ENCODE peak calls at places on chromosomes 3 and 15, in six cellular contexts. J, F, X, P, S and E are unnamed samples. For H3F3A, the result is how much of the 10 kb centered on the place peaks cover.

GRCh38 chr15:23565395-23566069 is at the start of gene MKRN3:
- DNase-seq in J (peak), F (no peak), X (peak), P (no peak), S (no peak), E (peak)

GRCh38 chr15:78930577-78931388 is 14.1 kb downstream of the CTSH start:
- DNase-seq in J (peak), F (no peak), X (peak), P (no peak), S (peak), E (no peak)

GRCh38 chr15:27480141-27480530 is 509.2 kb downstream of the GABRG3 start:
- DNase-seq in J (no peak), F (no peak), X (no peak), P (no peak), S (no peak), E (no peak)

GRCh38 chr3:132629928-132630327 is 29.7 kb downstream of the ACAD11 start:
- DNase-seq in J (no peak), F (no peak), X (peak), P (no peak), S (peak), E (no peak)

GRCh38 chr15:41585140-41586047 is 26.4 kb downstream of the TYRO3 start:
- DNase-seq in J (peak), F (peak), X (peak), P (no peak), S (peak), E (peak)

GRCh38 chr3:155748611-155749365 is 3.9 kb upstream of the PLCH1 start:
- DNase-seq in J (no peak), F (no peak), X (no peak), P (no peak), S (peak), E (no peak)

GRCh38 chr15:60652870-60653269 is 173.9 kb upstream of the ICE2 start:
- DNase-seq in J (no peak), F (no peak), X (no peak), P (no peak), S (no peak), E (no peak)

GRCh38 chr15:52013151-52013791 is 5.7 kb upstream of the MAPK6 start:
- DNase-seq in J (no peak), F (no peak), X (peak), P (no peak), S (peak), E (no peak)

GRCh38 chr3:142152349-142152748 is 3.0 kb upstream of the TFDP2 start:
- DNase-seq in J (peak), F (peak), X (no peak), P (no peak), S (peak), E (peak)

GRCh38 chr15:41870689-41871081 is 23.2 kb downstream of the SPTBN5 start:
- DNase-seq in J (no peak), F (no peak), X (no peak), P (no peak), S (peak), E (no peak)

GRCh38 chr3:57423335-57423734 is 120.8 kb downstream of the DNAH12 start:
- DNase-seq in J (no peak), F (peak), X (no peak), P (no peak), S (no peak), E (peak)

GRCh38 chr15:36529296-36530011 is 50.0 kb upstream of the CDIN1 start:
- DNase-seq in J (no peak), F (no peak), X (peak), P (no peak), S (no peak), E (no peak)

GRCh38 chr15:78317145-78317836 is 17.9 kb upstream of the SKIC8 start:
- DNase-seq in J (peak), F (no peak), X (peak), P (no peak), S (peak), E (no peak)

GRCh38 chr3:112531358-112531781 is 30.4 kb downstream of the ATG3 start:
- DNase-seq in J (peak), F (peak), X (peak), P (peak), S (peak), E (peak)

GRCh38 chr15:68407886-68408500 is 24.0 kb downstream of the ITGA11 start:
- DNase-seq in J (no peak), F (no peak), X (no peak), P (no peak), S (no peak), E (no peak)

GRCh38 chr3:127637546-127637945 is 8.6 kb downstream of the PODXL2 start:
- DNase-seq in J (peak), F (no peak), X (peak), P (no peak), S (no peak), E (no peak)

GRCh38 chr3:79063629-79064028 is 704.2 kb downstream of the ROBO1 start:
- DNase-seq in J (no peak), F (no peak), X (no peak), P (no peak), S (no peak), E (no peak)

GRCh38 chr3:55906896-55907295 is 419.8 kb upstream of the WNT5A start:
- DNase-seq in J (no peak), F (no peak), X (peak), P (no peak), S (peak), E (no peak)

GRCh38 chr15:99126930-99127329 is 22.1 kb downstream of the SYNM start:
- DNase-seq in J (no peak), F (no peak), X (no peak), P (no peak), S (no peak), E (no peak)

GRCh38 chr15:99124641-99125040 is 19.8 kb downstream of the SYNM start:
- DNase-seq in J (no peak), F (no peak), X (no peak), P (no peak), S (no peak), E (no peak)

GRCh38 chr15:99126195-99126594 is 21.3 kb downstream of the SYNM start:
- DNase-seq in J (no peak), F (no peak), X (no peak), P (no peak), S (no peak), E (no peak)

GRCh38 chr15:99123706-99124451 is 19.0 kb downstream of the SYNM start:
- DNase-seq in J (peak), F (peak), X (peak), P (peak), S (peak), E (peak)

DNA sequence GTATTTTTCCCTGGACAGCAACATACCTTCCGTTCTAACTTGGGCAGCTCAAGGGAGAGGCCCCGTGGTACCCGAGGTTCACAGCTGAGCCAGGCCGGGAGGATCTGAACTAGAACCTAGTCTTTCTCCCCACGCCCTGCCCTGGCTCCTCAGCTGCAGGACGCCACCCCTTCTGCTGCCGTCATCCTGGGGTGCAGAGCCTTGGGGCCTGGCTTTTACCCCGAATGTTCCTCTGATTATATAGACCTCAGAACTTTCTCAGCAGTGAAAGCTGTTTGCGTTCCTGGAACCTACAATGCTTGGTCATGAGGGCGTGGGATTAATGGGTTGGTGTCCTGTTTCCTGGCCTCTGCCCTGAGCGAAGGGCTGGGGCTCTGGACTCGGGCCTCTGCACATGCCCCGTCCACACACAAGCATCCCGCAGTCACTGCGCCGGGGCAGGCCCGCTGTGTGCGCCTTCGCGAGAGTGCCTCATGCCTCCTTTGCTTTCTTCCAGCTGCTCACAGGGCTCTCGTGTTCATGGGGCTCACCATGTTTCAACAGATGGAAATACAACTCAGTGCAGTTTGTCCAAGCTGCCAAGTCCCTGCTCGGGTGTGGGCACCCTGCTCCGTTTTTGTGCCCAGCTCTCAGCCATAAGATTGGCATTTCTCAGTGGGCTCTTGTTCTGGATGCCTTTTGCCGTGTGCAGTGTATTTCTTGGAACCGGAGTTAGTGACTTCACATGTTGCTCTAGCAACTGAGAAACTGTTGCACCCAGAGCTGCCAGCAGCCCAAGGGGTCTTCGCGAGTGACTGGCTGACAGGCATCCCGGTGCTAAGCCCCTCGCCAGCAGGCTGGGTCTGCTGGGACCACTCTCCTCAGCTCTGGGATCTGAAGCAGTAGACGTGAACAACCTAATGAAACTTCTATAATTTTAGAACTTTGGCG is 20.4 kb downstream of the SYNM start:
- DNase-seq in J (no peak), F (no peak), X (no peak), P (no peak), S (no peak), E (no peak)
- H3K4me3 ChIP-seq in J (no peak), F (no peak), X (no peak), P (no peak), S (no peak), E (no peak)

DNA sequence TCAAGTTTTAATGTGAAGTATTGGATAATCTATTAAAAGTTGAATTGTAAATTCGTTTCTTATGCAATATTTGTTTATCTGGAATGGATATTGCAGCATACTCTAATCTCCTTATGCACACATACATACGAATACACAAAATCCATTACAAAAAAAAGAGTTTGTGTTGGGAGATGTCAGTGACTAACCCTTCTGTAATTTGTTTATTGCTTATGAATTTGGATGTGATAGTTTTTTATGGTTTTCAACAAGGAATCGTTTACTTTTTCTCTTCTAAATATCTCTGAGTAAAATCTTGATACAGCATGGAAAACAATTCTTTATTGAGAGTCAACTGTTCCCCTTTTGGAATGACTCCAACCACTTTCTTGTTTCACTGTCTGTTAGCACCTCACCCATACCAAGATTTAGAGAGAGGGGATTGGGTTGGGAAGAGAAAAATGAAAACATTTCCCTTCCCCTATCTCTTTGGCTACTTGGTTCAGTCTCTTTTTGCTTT is 9.4 kb downstream of the RAB8B start:
- DNase-seq in J (no peak), F (no peak), X (peak), P (no peak), S (peak), E (no peak)
- TF ChIP-seq EZH2phosphoT487 in J (no peak), F (no peak), X (no peak), P (no peak), S (no peak), E (no peak)

DNA sequence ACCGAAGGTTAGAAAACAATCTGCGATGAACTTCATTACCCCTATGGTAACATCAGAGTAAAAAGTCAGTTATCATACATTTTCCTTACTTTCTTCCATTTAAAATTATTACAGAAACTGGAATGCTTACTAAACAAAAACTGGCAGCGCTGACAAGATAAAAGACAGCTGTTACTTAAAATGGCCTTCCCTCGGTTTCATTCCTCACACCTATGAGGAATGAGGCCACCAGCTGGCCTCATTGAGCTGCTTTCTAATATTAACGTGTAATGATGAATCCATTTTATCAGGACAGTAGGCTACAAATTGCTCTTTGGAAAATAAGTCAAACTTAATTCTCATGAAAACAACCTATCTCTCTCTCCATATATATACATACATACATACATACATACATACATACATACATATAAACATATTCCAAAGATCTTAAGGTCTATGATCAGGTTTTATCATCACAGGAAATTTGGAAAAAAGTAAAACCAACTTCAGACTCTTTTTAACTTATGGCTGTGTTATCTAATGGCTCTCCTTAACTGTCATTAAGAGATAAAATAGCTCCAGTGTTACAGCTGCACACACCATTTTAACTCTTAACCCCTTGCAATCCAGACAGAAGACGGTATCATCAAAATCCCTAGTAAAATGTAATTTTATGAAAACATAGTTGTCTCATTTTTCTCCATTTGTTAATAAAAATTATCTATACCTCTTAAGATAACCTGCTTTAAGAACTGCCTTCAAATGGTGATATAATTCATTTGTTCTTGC is 5.2 kb downstream of the CCNL1 start:
- DNase-seq in J (no peak), F (no peak), X (no peak), P (peak), S (no peak), E (no peak)
- H3F3A ChIP-seq in J (under half), F (under half), X (half or more), P (half or more), S (under half), E (under half)

GRCh38 chr3:12289562-12289961 is 692 bp downstream of the PPARG start:
- DNase-seq in J (no peak), F (no peak), X (no peak), P (no peak), S (no peak), E (no peak)
- H3K4me3 ChIP-seq in J (no peak), F (no peak), X (no peak), P (no peak), S (peak), E (no peak)

GRCh38 chr3:49566312-49566711 is 12.0 kb downstream of the BSN start:
- DNase-seq in J (no peak), F (peak), X (peak), P (no peak), S (peak), E (no peak)
- TF ChIP-seq EZH2phosphoT487 in J (no peak), F (no peak), X (no peak), P (no peak), S (no peak), E (no peak)

GRCh38 chr3:197950661-197951029 is 655 bp downstream of the RPL35A start:
- DNase-seq in J (no peak), F (no peak), X (no peak), P (no peak), S (no peak), E (peak)
- H3F3A ChIP-seq in J (under half), F (under half), X (half or more), P (under half), S (under half), E (half or more)